ENCODE peak calls at places on chromosomes 1 and 21, in ten cellular contexts. One of them, this sample, is unnamed.

GRCh38 chr1:174742805-174743653 is 256.7 kb upstream of the CACYBP start:
- DNase-seq in stomach: no peak
- DNase-seq in A549: no peak
- DNase-seq in heart left ventricle: no peak
- DNase-seq in breast epithelium: no peak
- DNase-seq in transverse colon: no peak
- DNase-seq in ovary: no peak
- DNase-seq in GM12878: no peak
- DNase-seq in uterus: no peak
- DNase-seq in vagina: no peak
- DNase-seq in this sample: no peak

GRCh38 chr1:224497714-224498573 is 63.3 kb upstream of the WDR26 start:
- DNase-seq in stomach: peak; percentile 36
- DNase-seq in A549: no peak
- DNase-seq in heart left ventricle: no peak
- DNase-seq in breast epithelium: no peak
- DNase-seq in transverse colon: no peak
- DNase-seq in ovary: no peak
- DNase-seq in GM12878: peak; percentile 80
- DNase-seq in uterus: no peak
- DNase-seq in vagina: no peak
- DNase-seq in this sample: peak; percentile 27

GRCh38 chr21:14718957-14719356 is 172.8 kb upstream of the SAMSN1 start:
- DNase-seq in stomach: no peak
- DNase-seq in A549: no peak
- DNase-seq in heart left ventricle: no peak
- DNase-seq in breast epithelium: no peak
- DNase-seq in transverse colon: no peak
- DNase-seq in ovary: no peak
- DNase-seq in GM12878: no peak
- DNase-seq in uterus: no peak
- DNase-seq in vagina: no peak
- DNase-seq in this sample: no peak

GRCh38 chr1:201906336-201906735 is 17.6 kb downstream of the SHISA4 start:
- DNase-seq in stomach: no peak
- DNase-seq in A549: no peak
- DNase-seq in heart left ventricle: no peak
- DNase-seq in breast epithelium: no peak
- DNase-seq in transverse colon: no peak
- DNase-seq in ovary: no peak
- DNase-seq in GM12878: no peak
- DNase-seq in uterus: peak; percentile 34
- DNase-seq in vagina: no peak
- DNase-seq in this sample: no peak

GRCh38 chr1:66207484-66207883 is 326.5 kb upstream of the SGIP1 start:
- DNase-seq in stomach: no peak
- DNase-seq in A549: peak; percentile 35
- DNase-seq in heart left ventricle: peak; percentile 8
- DNase-seq in breast epithelium: no peak
- DNase-seq in transverse colon: no peak
- DNase-seq in ovary: no peak
- DNase-seq in GM12878: no peak
- DNase-seq in uterus: peak; percentile 43
- DNase-seq in vagina: no peak
- DNase-seq in this sample: no peak

GRCh38 chr21:31158789-31159581 is 120.7 kb upstream of the KRTAP19-8 start:
- DNase-seq in stomach: no peak
- DNase-seq in A549: no peak
- DNase-seq in heart left ventricle: no peak
- DNase-seq in breast epithelium: no peak
- DNase-seq in transverse colon: no peak
- DNase-seq in ovary: no peak
- DNase-seq in GM12878: no peak
- DNase-seq in uterus: no peak
- DNase-seq in vagina: no peak
- DNase-seq in this sample: no peak

GRCh38 chr1:147757015-147757990 is 3.1 kb downstream of the GJA5 start:
- DNase-seq in stomach: peak; percentile 52
- DNase-seq in A549: no peak
- DNase-seq in heart left ventricle: no peak
- DNase-seq in breast epithelium: peak; percentile 57
- DNase-seq in transverse colon: no peak
- DNase-seq in ovary: no peak
- DNase-seq in GM12878: no peak
- DNase-seq in uterus: no peak
- DNase-seq in vagina: no peak
- DNase-seq in this sample: peak; percentile 32

GRCh38 chr1:150410582-150411101 is 46.7 kb downstream of the RPRD2 start:
- DNase-seq in stomach: no peak
- DNase-seq in A549: no peak
- DNase-seq in heart left ventricle: no peak
- DNase-seq in breast epithelium: no peak
- DNase-seq in transverse colon: no peak
- DNase-seq in ovary: no peak
- DNase-seq in GM12878: no peak
- DNase-seq in uterus: no peak
- DNase-seq in vagina: no peak
- DNase-seq in this sample: no peak

GRCh38 chr21:46100426-46100825 is 2.5 kb downstream of the COL6A2 start:
- DNase-seq in stomach: peak; percentile 11
- DNase-seq in A549: no peak
- DNase-seq in heart left ventricle: no peak
- DNase-seq in breast epithelium: no peak
- DNase-seq in transverse colon: peak; percentile 6
- DNase-seq in ovary: peak; percentile 14
- DNase-seq in GM12878: no peak
- DNase-seq in uterus: no peak
- DNase-seq in vagina: peak; percentile 76
- DNase-seq in this sample: peak; percentile 2

GRCh38 chr21:29436143-29436542 is 137.4 kb downstream of the BACH1 start:
- DNase-seq in stomach: no peak
- DNase-seq in A549: no peak
- DNase-seq in heart left ventricle: peak; percentile 36
- DNase-seq in breast epithelium: no peak
- DNase-seq in transverse colon: no peak
- DNase-seq in ovary: no peak
- DNase-seq in GM12878: no peak
- DNase-seq in uterus: no peak
- DNase-seq in vagina: no peak
- DNase-seq in this sample: no peak

GRCh38 chr1:161020573-161021167 is at the start of gene F11R:
- DNase-seq in stomach: peak; percentile 60
- DNase-seq in A549: peak; percentile 80
- DNase-seq in heart left ventricle: peak; percentile 31
- DNase-seq in breast epithelium: no peak
- DNase-seq in transverse colon: peak; percentile 75
- DNase-seq in ovary: peak; percentile 57
- DNase-seq in GM12878: no peak
- DNase-seq in uterus: peak; percentile 24
- DNase-seq in vagina: no peak
- DNase-seq in this sample: peak; percentile 63

GRCh38 chr1:194233069-194233468 is 1046.7 kb upstream of the B3GALT2 start:
- DNase-seq in stomach: no peak
- DNase-seq in A549: peak; percentile 3
- DNase-seq in heart left ventricle: no peak
- DNase-seq in breast epithelium: no peak
- DNase-seq in transverse colon: no peak
- DNase-seq in ovary: no peak
- DNase-seq in GM12878: no peak
- DNase-seq in uterus: no peak
- DNase-seq in vagina: no peak
- DNase-seq in this sample: no peak

GRCh38 chr1:244654284-244655038 is 1.5 kb downstream of the DESI2 start:
- DNase-seq in stomach: no peak
- DNase-seq in A549: no peak
- DNase-seq in heart left ventricle: no peak
- DNase-seq in breast epithelium: no peak
- DNase-seq in transverse colon: no peak
- DNase-seq in ovary: no peak
- DNase-seq in GM12878: no peak
- DNase-seq in uterus: no peak
- DNase-seq in vagina: no peak
- DNase-seq in this sample: no peak
- H3K4me1 ChIP-seq in stomach: peaks cover 56% of the 10 kb centered on the region
- H3K4me1 ChIP-seq in A549: peaks cover 15% of the 10 kb centered on the region
- H3K4me1 ChIP-seq in heart left ventricle: peaks cover 55% of the 10 kb centered on the region
- H3K4me1 ChIP-seq in breast epithelium: peaks cover 5% of the 10 kb centered on the region
- H3K4me1 ChIP-seq in transverse colon: peaks cover 32% of the 10 kb centered on the region
- H3K4me1 ChIP-seq in ovary: peaks cover 2% of the 10 kb centered on the region
- H3K4me1 ChIP-seq in GM12878: no peaks in the 10 kb centered on the region
- H3K4me1 ChIP-seq in uterus: peaks cover 6% of the 10 kb centered on the region
- H3K4me1 ChIP-seq in vagina: peaks cover 44% of the 10 kb centered on the region
- H3K4me1 ChIP-seq in this sample: peaks cover 45% of the 10 kb centered on the region

DNA sequence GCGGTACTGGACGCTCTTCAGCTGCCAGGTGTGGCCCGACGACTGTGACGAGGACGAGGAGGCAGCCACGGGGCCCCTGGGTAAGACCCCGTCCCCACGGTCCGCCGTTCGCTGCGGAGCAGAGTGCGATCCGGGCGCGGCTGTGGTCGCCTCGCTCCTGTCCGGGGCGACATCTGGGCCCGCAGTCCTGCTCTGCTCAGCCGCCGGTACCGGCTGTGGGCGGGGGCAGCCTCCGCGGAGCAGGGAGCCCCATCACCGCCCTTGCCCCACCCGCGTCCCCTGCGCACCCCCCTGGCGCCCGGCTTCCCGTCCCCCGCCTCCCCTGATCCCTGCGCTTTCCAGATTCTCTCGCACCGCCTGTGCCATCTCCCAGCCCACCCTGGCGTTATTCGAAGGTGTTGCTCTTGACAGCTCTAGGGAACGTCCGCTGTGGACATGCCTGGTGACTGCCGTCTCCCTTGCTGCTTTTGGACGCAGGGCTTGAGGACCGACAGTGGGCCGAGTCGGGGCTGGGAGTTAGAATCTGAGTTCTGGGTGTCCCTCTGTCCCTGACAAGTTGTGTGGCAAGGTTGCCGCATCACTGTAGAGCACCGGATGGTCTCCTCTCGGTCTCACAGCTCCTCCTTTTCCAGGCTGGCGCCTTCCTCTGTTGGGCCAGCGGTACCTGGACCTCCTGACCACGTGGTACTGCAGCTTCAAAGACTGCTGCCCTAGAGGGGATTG is 599 bp downstream of the TOR3A start:
- DNase-seq in stomach: peak; percentile 40
- DNase-seq in A549: peak; percentile 50
- DNase-seq in heart left ventricle: peak; percentile 28
- DNase-seq in breast epithelium: no peak
- DNase-seq in transverse colon: peak; percentile 50
- DNase-seq in ovary: no peak
- DNase-seq in GM12878: no peak
- DNase-seq in uterus: no peak
- DNase-seq in vagina: no peak
- DNase-seq in this sample: peak; percentile 46
- TF ChIP-seq POLR2A in stomach: no peak
- TF ChIP-seq POLR2A in A549: no peak
- TF ChIP-seq POLR2A in heart left ventricle: no peak
- TF ChIP-seq POLR2A in breast epithelium: no peak
- TF ChIP-seq POLR2A in transverse colon: no peak
- TF ChIP-seq POLR2A in ovary: no peak
- TF ChIP-seq POLR2A in GM12878: peak; percentile 64
- TF ChIP-seq POLR2A in uterus: no peak
- TF ChIP-seq POLR2A in vagina: no peak
- TF ChIP-seq POLR2A in this sample: no peak

DNA sequence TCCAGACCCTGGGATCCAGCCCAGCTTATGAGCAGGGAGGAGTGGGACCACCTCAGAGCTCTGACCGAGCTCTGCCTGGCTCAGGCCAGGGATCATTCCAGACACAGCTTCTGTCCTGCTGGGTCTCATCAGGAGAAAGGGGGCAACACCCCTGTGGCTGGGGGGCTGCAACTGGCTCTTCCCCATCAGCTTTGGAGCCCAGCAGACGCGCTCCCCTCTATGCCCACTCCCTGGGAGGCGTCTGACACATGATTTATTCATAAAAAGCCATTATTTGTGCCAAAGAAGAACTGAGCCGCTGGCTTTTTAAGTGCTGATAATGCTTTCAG is 24.9 kb downstream of the FOXO6 start:
- DNase-seq in stomach: no peak
- DNase-seq in A549: no peak
- DNase-seq in heart left ventricle: no peak
- DNase-seq in breast epithelium: no peak
- DNase-seq in transverse colon: no peak
- DNase-seq in ovary: no peak
- DNase-seq in GM12878: no peak
- DNase-seq in uterus: no peak
- DNase-seq in vagina: no peak
- DNase-seq in this sample: no peak
- H3K4me1 ChIP-seq in stomach: peaks cover 21% of the 10 kb centered on the region
- H3K4me1 ChIP-seq in A549: peaks cover 10% of the 10 kb centered on the region
- H3K4me1 ChIP-seq in heart left ventricle: peaks cover 47% of the 10 kb centered on the region
- H3K4me1 ChIP-seq in breast epithelium: peaks cover 6% of the 10 kb centered on the region
- H3K4me1 ChIP-seq in transverse colon: peaks cover 17% of the 10 kb centered on the region
- H3K4me1 ChIP-seq in ovary: peaks cover 23% of the 10 kb centered on the region
- H3K4me1 ChIP-seq in GM12878: no peaks in the 10 kb centered on the region
- H3K4me1 ChIP-seq in uterus: peaks cover 6% of the 10 kb centered on the region
- H3K4me1 ChIP-seq in vagina: peaks cover 44% of the 10 kb centered on the region
- H3K4me1 ChIP-seq in this sample: peaks cover 42% of the 10 kb centered on the region

GRCh38 chr21:36904093-36904666 is 62.3 kb downstream of the HLCS start:
- DNase-seq in stomach: no peak
- DNase-seq in A549: no peak
- DNase-seq in heart left ventricle: no peak
- DNase-seq in breast epithelium: no peak
- DNase-seq in transverse colon: no peak
- DNase-seq in ovary: no peak
- DNase-seq in GM12878: no peak
- DNase-seq in uterus: no peak
- DNase-seq in vagina: no peak
- DNase-seq in this sample: no peak

GRCh38 chr21:36901575-36901974 is 64.9 kb downstream of the HLCS start:
- DNase-seq in stomach: no peak
- DNase-seq in A549: no peak
- DNase-seq in heart left ventricle: no peak
- DNase-seq in breast epithelium: no peak
- DNase-seq in transverse colon: no peak
- DNase-seq in ovary: no peak
- DNase-seq in GM12878: no peak
- DNase-seq in uterus: no peak
- DNase-seq in vagina: no peak
- DNase-seq in this sample: no peak

GRCh38 chr21:36902793-36903192 is 63.7 kb downstream of the HLCS start:
- DNase-seq in stomach: no peak
- DNase-seq in A549: no peak
- DNase-seq in heart left ventricle: no peak
- DNase-seq in breast epithelium: no peak
- DNase-seq in transverse colon: no peak
- DNase-seq in ovary: no peak
- DNase-seq in GM12878: no peak
- DNase-seq in uterus: no peak
- DNase-seq in vagina: no peak
- DNase-seq in this sample: no peak

DNA sequence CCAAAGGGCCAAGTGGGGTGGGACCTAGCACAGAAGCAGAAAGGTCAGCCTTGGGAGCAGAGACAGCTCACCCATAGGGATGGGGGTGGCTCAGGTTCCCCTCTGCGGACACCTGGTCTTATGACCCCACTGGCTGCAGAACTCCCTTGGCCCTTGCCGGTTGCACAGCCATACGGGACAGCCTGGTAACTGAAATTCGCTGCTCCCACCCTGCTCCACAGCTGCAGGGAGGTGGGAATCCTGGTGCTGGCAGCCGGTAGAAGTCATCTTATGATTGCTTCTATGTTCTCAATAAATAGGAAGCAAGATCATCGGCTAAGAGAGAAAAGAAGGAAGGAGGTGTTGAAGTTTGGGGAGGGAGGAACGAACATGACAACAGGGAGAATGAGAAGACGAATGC is 64.1 kb downstream of the HLCS start:
- DNase-seq in stomach: no peak
- DNase-seq in A549: no peak
- DNase-seq in heart left ventricle: no peak
- DNase-seq in breast epithelium: no peak
- DNase-seq in transverse colon: no peak
- DNase-seq in ovary: no peak
- DNase-seq in GM12878: no peak
- DNase-seq in uterus: no peak
- DNase-seq in vagina: no peak
- DNase-seq in this sample: no peak
- TF ChIP-seq POLR2A in stomach: no peak
- TF ChIP-seq POLR2A in A549: no peak
- TF ChIP-seq POLR2A in heart left ventricle: no peak
- TF ChIP-seq POLR2A in breast epithelium: no peak
- TF ChIP-seq POLR2A in transverse colon: no peak
- TF ChIP-seq POLR2A in ovary: no peak
- TF ChIP-seq POLR2A in GM12878: no peak
- TF ChIP-seq POLR2A in uterus: no peak
- TF ChIP-seq POLR2A in vagina: no peak
- TF ChIP-seq POLR2A in this sample: no peak